ENCODE peak calls at places on chromosomes 16 and 17, in eight cellular contexts. W is A549, S is neural crest cell, N is left ventricle myocardium inferior, R is epithelial cell of esophagus, Y is BJ, C is A673, L is fibroblast of mammary gland. O is an unnamed sample.

GRCh38 chr16:57653936-57654335 is 14.2 kb upstream of the ADGRG3 start:
- DNase-seq in W (no peak), S (no peak), N (peak), R (peak), Y (no peak), C (no peak), L (no peak), O (peak)

GRCh38 chr16:85302018-85302847 is 190.0 kb upstream of the CIBAR2 start:
- DNase-seq in W (no peak), S (no peak), N (no peak), R (peak), Y (no peak), C (peak), L (peak), O (no peak)

GRCh38 chr16:8967437-8967821 is 3.7 kb upstream of the USP7 start:
- DNase-seq in W (no peak), S (no peak), N (no peak), R (peak), Y (no peak), C (no peak), L (no peak), O (no peak)

GRCh38 chr16:6753553-6753952 is 579.1 kb upstream of the RBFOX1 start:
- DNase-seq in W (no peak), S (no peak), N (no peak), R (no peak), Y (no peak), C (no peak), L (no peak), O (no peak)

GRCh38 chr17:16439303-16439791 is 24.0 kb downstream of the TRPV2 start:
- DNase-seq in W (no peak), S (no peak), N (no peak), R (no peak), Y (no peak), C (no peak), L (no peak), O (no peak)

GRCh38 chr17:1797323-1797722 is 32.4 kb downstream of the SMYD4 start:
- DNase-seq in W (no peak), S (no peak), N (peak), R (no peak), Y (no peak), C (no peak), L (no peak), O (peak)

GRCh38 chr16:90020838-90021382 is 1.7 kb upstream of the DBNDD1 start:
- DNase-seq in W (no peak), S (no peak), N (no peak), R (no peak), Y (no peak), C (peak), L (no peak), O (no peak)

GRCh38 chr17:59680314-59680713 is 26.9 kb downstream of the PTRH2 start:
- DNase-seq in W (no peak), S (no peak), N (no peak), R (no peak), Y (no peak), C (no peak), L (peak), O (no peak)

GRCh38 chr16:1923299-1924034 is 5.3 kb upstream of the HS3ST6 start:
- DNase-seq in W (peak), S (peak), N (no peak), R (peak), Y (peak), C (peak), L (peak), O (peak)

GRCh38 chr17:31558748-31559646 is 167.5 kb downstream of the RAB11FIP4 start:
- DNase-seq in W (peak), S (peak), N (peak), R (peak), Y (no peak), C (peak), L (peak), O (peak)

GRCh38 chr16:81717662-81718189 is 61.4 kb upstream of the PLCG2 start:
- DNase-seq in W (peak), S (no peak), N (no peak), R (no peak), Y (no peak), C (peak), L (no peak), O (no peak)

GRCh38 chr17:65389426-65389825 is 172.0 kb downstream of the AXIN2 start:
- DNase-seq in W (no peak), S (no peak), N (no peak), R (no peak), Y (peak), C (no peak), L (peak), O (no peak)

GRCh38 chr16:50395763-50396710 is 27.2 kb upstream of the BRD7 start:
- DNase-seq in W (no peak), S (no peak), N (no peak), R (peak), Y (no peak), C (no peak), L (no peak), O (no peak)

GRCh38 chr17:3647769-3648540 is 11.4 kb downstream of the CTNS start:
- DNase-seq in W (peak), S (peak), N (peak), R (peak), Y (no peak), C (peak), L (peak), O (peak)

GRCh38 chr17:49741692-49742076 is 22.2 kb downstream of the FAM117A start:
- DNase-seq in W (no peak), S (no peak), N (no peak), R (no peak), Y (no peak), C (no peak), L (no peak), O (no peak)

GRCh38 chr16:85080923-85081498 is 31.3 kb downstream of the CIBAR2 start:
- DNase-seq in W (no peak), S (no peak), N (no peak), R (no peak), Y (no peak), C (no peak), L (no peak), O (no peak)

GRCh38 chr16:3470723-3471122 is 24.6 kb downstream of the C16orf90 start:
- DNase-seq in W (no peak), S (no peak), N (no peak), R (no peak), Y (no peak), C (no peak), L (no peak), O (no peak)

GRCh38 chr17:67891481-67892119 is 66.3 kb downstream of the BPTF start:
- DNase-seq in W (peak), S (no peak), N (no peak), R (peak), Y (peak), C (peak), L (peak), O (peak)

GRCh38 chr16:31487720-31488629 is 5.1 kb downstream of the SLC5A2 start:
- DNase-seq in W (peak), S (no peak), N (peak), R (peak), Y (no peak), C (peak), L (no peak), O (peak)

GRCh38 chr17:44334315-44335181 is 9.9 kb upstream of the SLC25A39 start:
- DNase-seq in W (no peak), S (no peak), N (no peak), R (no peak), Y (no peak), C (no peak), L (no peak), O (no peak)

GRCh38 chr16:16945207-16945606 is 525.6 kb downstream of the XYLT1 start:
- DNase-seq in W (no peak), S (no peak), N (no peak), R (no peak), Y (no peak), C (no peak), L (no peak), O (no peak)

GRCh38 chr17:322006-322780 is 30.4 kb downstream of the RPH3AL start:
- DNase-seq in W (no peak), S (no peak), N (no peak), R (no peak), Y (no peak), C (no peak), L (no peak), O (peak)

GRCh38 chr16:17382949-17383348 is 87.8 kb downstream of the XYLT1 start:
- DNase-seq in W (no peak), S (no peak), N (no peak), R (no peak), Y (no peak), C (no peak), L (no peak), O (no peak)

GRCh38 chr17:76498886-76499667 is 2.1 kb downstream of the RHBDF2 start:
- DNase-seq in W (no peak), S (no peak), N (no peak), R (peak), Y (no peak), C (no peak), L (no peak), O (no peak)

GRCh38 chr17:6279659-6280058 is 155.3 kb downstream of the AIPL1 start:
- DNase-seq in W (peak), S (no peak), N (no peak), R (peak), Y (no peak), C (peak), L (no peak), O (no peak)
- TF ChIP-seq CTCF in W (peak), S (peak), N (no peak), R (peak), Y (no peak), C (peak), L (no peak), O (no peak)

DNA sequence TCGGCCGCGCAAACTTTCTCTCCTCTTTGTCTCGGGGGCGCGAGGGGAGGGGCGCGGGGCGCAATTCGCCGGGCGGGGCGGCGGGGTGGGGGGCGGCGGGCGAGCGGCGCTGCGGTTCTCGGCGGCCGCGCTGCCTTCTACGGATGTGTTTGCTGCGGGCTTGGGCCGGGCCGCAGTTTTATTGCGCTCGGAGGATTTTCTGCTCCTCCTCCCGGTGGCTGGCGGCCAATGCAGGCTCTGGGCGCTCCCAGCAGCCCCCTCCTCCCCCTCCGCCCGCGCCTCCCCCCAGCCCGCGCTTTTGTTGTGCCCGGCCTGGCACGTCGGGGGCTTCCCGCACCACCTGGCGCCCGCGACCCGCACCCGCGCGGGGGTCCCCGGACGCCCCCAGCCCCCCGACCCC is at the start of gene TIMP2:
- DNase-seq in W (peak), S (peak), N (peak), R (peak), Y (peak), C (peak), L (peak), O (peak)
- TF ChIP-seq CTCF in W (no peak), S (peak), N (peak), R (peak), Y (peak), C (no peak), L (no peak), O (peak)

GRCh38 chr17:39754161-39754957 is 16.6 kb downstream of the GRB7 start:
- DNase-seq in W (peak), S (peak), N (peak), R (peak), Y (no peak), C (peak), L (peak), O (peak)

GRCh38 chr17:39751637-39752036 is 13.9 kb downstream of the GRB7 start:
- DNase-seq in W (no peak), S (no peak), N (no peak), R (no peak), Y (no peak), C (no peak), L (no peak), O (no peak)

GRCh38 chr17:39752241-39752831 is 14.6 kb downstream of the GRB7 start:
- DNase-seq in W (no peak), S (no peak), N (no peak), R (no peak), Y (no peak), C (no peak), L (no peak), O (no peak)

GRCh38 chr17:39754958-39755549 is 17.3 kb downstream of the GRB7 start:
- DNase-seq in W (no peak), S (no peak), N (no peak), R (no peak), Y (no peak), C (no peak), L (no peak), O (no peak)

DNA sequence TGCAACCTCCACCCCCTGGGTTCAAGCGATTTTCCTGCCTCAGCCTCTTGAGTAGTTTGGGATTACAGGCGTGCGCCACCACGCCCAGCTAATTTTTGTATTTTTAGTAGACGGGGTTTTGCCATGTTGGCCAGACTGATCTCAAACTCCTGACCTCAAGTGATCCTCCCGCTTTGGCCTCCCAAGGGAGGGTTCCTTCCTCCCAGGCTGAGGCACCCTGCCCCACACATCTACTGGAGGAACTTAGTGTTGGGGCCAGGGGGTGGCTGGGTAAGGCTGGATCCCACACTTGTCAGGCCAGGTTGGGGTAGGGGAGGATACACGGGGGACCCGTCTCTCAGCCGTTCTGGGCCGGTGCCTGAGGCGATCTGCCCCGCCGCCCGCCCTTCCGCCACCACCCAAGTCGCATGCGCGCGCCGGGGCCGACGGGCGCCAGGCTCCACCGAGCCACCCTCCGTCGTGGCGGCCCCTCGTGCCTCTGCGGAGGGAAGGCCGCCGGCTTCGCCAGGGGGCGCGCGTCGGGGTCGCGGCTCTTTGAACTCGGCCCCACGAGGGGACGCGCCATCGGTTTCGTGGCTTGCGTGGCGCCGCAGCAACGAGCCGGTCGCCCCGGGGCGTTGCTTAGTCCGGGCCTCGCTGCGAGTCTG is 15.9 kb downstream of the GRB7 start:
- DNase-seq in W (no peak), S (no peak), N (peak), R (peak), Y (no peak), C (peak), L (peak), O (peak)
- TF ChIP-seq CTCF in W (no peak), S (no peak), N (no peak), R (no peak), Y (no peak), C (no peak), L (no peak), O (no peak)

DNA sequence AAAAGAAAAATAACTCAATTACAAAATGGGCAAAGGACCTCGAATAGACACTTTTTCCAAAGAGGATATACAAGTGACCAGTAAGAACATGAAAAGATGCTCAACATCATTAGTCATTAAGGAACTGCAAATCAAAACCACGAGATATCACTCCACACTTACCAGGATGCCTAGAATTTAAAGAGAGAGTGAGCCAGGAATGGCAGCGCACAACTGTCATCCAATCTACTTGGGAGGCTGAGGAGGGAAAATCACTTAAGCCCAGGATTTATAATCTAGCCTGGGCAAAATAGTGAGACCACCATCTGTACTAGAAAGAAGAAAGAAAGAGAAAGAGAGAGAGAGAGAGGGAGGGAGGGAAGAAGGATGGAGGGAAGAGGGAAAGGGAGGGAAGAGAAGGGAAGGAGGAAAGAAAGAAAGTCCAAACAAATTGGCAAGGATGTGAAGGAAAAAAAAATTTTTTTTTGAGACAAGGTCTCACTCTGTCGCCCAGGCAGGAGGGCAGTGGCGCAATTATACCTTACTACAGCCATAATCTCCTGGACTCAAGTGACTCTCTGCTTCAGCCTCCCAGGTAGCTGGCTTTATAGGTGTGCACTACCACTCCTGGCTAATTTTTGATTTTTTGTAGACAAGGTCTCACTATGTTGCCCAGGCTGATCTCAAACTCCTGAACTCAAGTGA is 22.6 kb downstream of the TBX2 start:
- DNase-seq in W (no peak), S (no peak), N (no peak), R (no peak), Y (no peak), C (no peak), L (no peak), O (no peak)
- TF ChIP-seq CTCF in W (no peak), S (no peak), N (no peak), R (no peak), Y (no peak), C (no peak), L (no peak), O (no peak)